ENCODE peak calls at places on chromosomes 16 and 17, in four cellular contexts. One of them, this sample, is unnamed.

GRCh38 chr16:309476-309875 is 26.5 kb downstream of the PDIA2 start:
- DNase-seq in HL-60: peak; percentile 30
- DNase-seq in GM12878: no peak
- DNase-seq in K562: no peak
- DNase-seq in this sample: no peak

GRCh38 chr16:21985524-21985923 is 15.4 kb downstream of the PDZD9 start:
- DNase-seq in HL-60: no peak
- DNase-seq in K562: no peak
- DNase-seq in GM12878: no peak
- DNase-seq in this sample: no peak

GRCh38 chr16:73399997-73400396 is 352.1 kb upstream of the ZFHX3 start:
- DNase-seq in GM12878: no peak
- DNase-seq in HL-60: no peak
- DNase-seq in K562: no peak
- DNase-seq in this sample: no peak

GRCh38 chr16:86597880-86598606 is 19.7 kb downstream of the FOXL1 start:
- DNase-seq in K562: peak; percentile 43
- DNase-seq in GM12878: no peak
- DNase-seq in HL-60: no peak
- DNase-seq in this sample: no peak

GRCh38 chr17:75991396-75991795 is 9.3 kb upstream of the CDK3 start:
- DNase-seq in GM12878: no peak
- DNase-seq in HL-60: no peak
- DNase-seq in K562: no peak
- DNase-seq in this sample: no peak

GRCh38 chr16:78170360-78170928 is 71.0 kb downstream of the WWOX start:
- DNase-seq in K562: no peak
- DNase-seq in HL-60: no peak
- DNase-seq in GM12878: no peak
- DNase-seq in this sample: no peak

GRCh38 chr17:58279016-58279671 is 1.6 kb downstream of the MPO start:
- DNase-seq in GM12878: no peak
- DNase-seq in HL-60: peak; percentile 57
- DNase-seq in K562: peak; percentile 39
- DNase-seq in this sample: no peak

GRCh38 chr17:12342609-12343248 is 322.1 kb downstream of the MAP2K4 start:
- DNase-seq in K562: peak; percentile 45
- DNase-seq in HL-60: peak; percentile 1
- DNase-seq in GM12878: no peak
- DNase-seq in this sample: peak; percentile 37

GRCh38 chr17:33750943-33751701 is 458.0 kb upstream of the ASIC2 start:
- DNase-seq in HL-60: peak; percentile 46
- DNase-seq in K562: peak; percentile 61
- DNase-seq in GM12878: peak; percentile 16
- DNase-seq in this sample: peak; percentile 15

GRCh38 chr17:64077409-64077808 is 52.5 kb downstream of the ERN1 start:
- DNase-seq in HL-60: peak; percentile 83
- DNase-seq in GM12878: no peak
- DNase-seq in K562: no peak
- DNase-seq in this sample: no peak

GRCh38 chr16:58026139-58026704 is 668 bp downstream of the MMP15 start:
- DNase-seq in GM12878: no peak
- DNase-seq in HL-60: no peak
- DNase-seq in K562: peak; percentile 52
- DNase-seq in this sample: no peak

GRCh38 chr16:12145918-12146317 is 169.4 kb downstream of the SNX29 start:
- DNase-seq in GM12878: no peak
- DNase-seq in HL-60: no peak
- DNase-seq in K562: no peak
- DNase-seq in this sample: no peak

GRCh38 chr17:76872221-76872873 is 4.1 kb downstream of the MGAT5B start:
- DNase-seq in K562: no peak
- DNase-seq in GM12878: no peak
- DNase-seq in HL-60: no peak
- DNase-seq in this sample: no peak

GRCh38 chr16:84785843-84786538 is 33.8 kb upstream of the CRISPLD2 start:
- DNase-seq in GM12878: no peak
- DNase-seq in HL-60: no peak
- DNase-seq in K562: no peak
- DNase-seq in this sample: no peak

GRCh38 chr16:88651276-88651988 is 579 bp upstream of the CYBA start:
- DNase-seq in GM12878: peak; percentile 92
- DNase-seq in HL-60: no peak
- DNase-seq in K562: peak; percentile 79
- DNase-seq in this sample: peak; percentile 99

GRCh38 chr16:25897677-25898076 is 205.9 kb downstream of the HS3ST4 start:
- DNase-seq in K562: no peak
- DNase-seq in GM12878: no peak
- DNase-seq in HL-60: no peak
- DNase-seq in this sample: no peak

GRCh38 chr16:49734330-49734729 is 121.6 kb downstream of the ZNF423 start:
- DNase-seq in HL-60: no peak
- DNase-seq in K562: no peak
- DNase-seq in GM12878: no peak
- DNase-seq in this sample: no peak

GRCh38 chr17:83073389-83074063 is 5.9 kb upstream of the METRNL start:
- DNase-seq in HL-60: no peak
- DNase-seq in K562: peak; percentile 92
- DNase-seq in GM12878: no peak
- DNase-seq in this sample: no peak

GRCh38 chr16:23071202-23072083 is 77.8 kb downstream of the USP31 start:
- DNase-seq in HL-60: no peak
- DNase-seq in GM12878: no peak
- DNase-seq in K562: no peak
- DNase-seq in this sample: no peak

GRCh38 chr17:8963017-8963416 is 2.5 kb downstream of the PIK3R5 start:
- DNase-seq in K562: no peak
- DNase-seq in GM12878: no peak
- DNase-seq in HL-60: no peak
- DNase-seq in this sample: no peak

GRCh38 chr17:51245535-51245934 is 14.3 kb downstream of the MBTD1 start:
- DNase-seq in K562: no peak
- DNase-seq in HL-60: no peak
- DNase-seq in GM12878: no peak
- DNase-seq in this sample: no peak

GRCh38 chr16:53415504-53415903 is 18.8 kb upstream of the RBL2 start:
- DNase-seq in GM12878: no peak
- DNase-seq in K562: no peak
- DNase-seq in HL-60: no peak
- DNase-seq in this sample: no peak

GRCh38 chr17:38551121-38551520 is 54.6 kb downstream of the SRCIN1 start:
- DNase-seq in HL-60: no peak
- DNase-seq in GM12878: no peak
- DNase-seq in K562: no peak
- DNase-seq in this sample: no peak

GRCh38 chr17:75830168-75831031 is 13.8 kb downstream of the UNC13D start:
- DNase-seq in HL-60: no peak
- DNase-seq in GM12878: no peak
- DNase-seq in K562: no peak
- DNase-seq in this sample: no peak

GRCh38 chr17:68771867-68772515 is 170.8 kb upstream of the FAM20A start:
- DNase-seq in GM12878: no peak
- DNase-seq in K562: peak; percentile 14
- DNase-seq in HL-60: peak; percentile 26
- DNase-seq in this sample: no peak

GRCh38 chr17:47077576-47077975 is 98.5 kb upstream of the RPRML start:
- DNase-seq in GM12878: no peak
- DNase-seq in K562: no peak
- DNase-seq in HL-60: no peak
- DNase-seq in this sample: no peak

GRCh38 chr16:1530883-1531637 is 2.4 kb upstream of the TMEM204 start:
- DNase-seq in K562: no peak
- DNase-seq in GM12878: no peak
- DNase-seq in HL-60: no peak
- DNase-seq in this sample: no peak

GRCh38 chr16:50711862-50712567 is 18.6 kb downstream of the NOD2 start:
- DNase-seq in K562: no peak
- DNase-seq in HL-60: no peak
- DNase-seq in GM12878: no peak
- DNase-seq in this sample: no peak

DNA sequence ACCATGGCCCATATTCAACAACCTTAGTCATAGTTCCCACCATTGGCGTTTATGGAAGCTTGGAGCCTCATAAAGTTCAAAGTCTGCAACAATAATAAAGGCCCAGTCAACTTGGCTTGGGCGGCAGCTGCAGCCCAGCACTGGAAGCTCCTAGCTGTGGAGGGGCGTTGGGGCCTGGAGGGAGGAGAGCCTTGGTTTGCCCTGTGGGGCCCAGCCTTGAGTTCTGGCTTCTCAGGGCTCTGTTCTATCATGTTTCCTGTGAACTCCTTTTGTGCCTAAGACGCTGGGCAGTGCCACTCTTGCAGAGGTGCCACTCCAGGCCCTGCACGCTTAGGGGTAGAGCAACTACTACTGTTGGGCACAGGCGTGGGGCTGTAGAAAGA is 927 bp upstream of the ENGASE start:
- DNase-seq in GM12878: no peak
- DNase-seq in K562: no peak
- DNase-seq in HL-60: no peak
- DNase-seq in this sample: no peak
- TF ChIP-seq POLR2AphosphoS5 in GM12878: no peak
- TF ChIP-seq POLR2AphosphoS5 in K562: no peak
- TF ChIP-seq POLR2AphosphoS5 in HL-60: no peak
- TF ChIP-seq POLR2AphosphoS5 in this sample: no peak

GRCh38 chr17:883586-883962 is 96.0 kb downstream of the NXN start:
- DNase-seq in HL-60: no peak
- DNase-seq in K562: no peak
- DNase-seq in GM12878: no peak
- DNase-seq in this sample: no peak

GRCh38 chr17:885971-886571 is 93.5 kb downstream of the NXN start:
- DNase-seq in GM12878: no peak
- DNase-seq in HL-60: no peak
- DNase-seq in K562: no peak
- DNase-seq in this sample: no peak

GRCh38 chr17:880871-881269 is 98.7 kb downstream of the NXN start:
- DNase-seq in HL-60: no peak
- DNase-seq in GM12878: no peak
- DNase-seq in K562: no peak
- DNase-seq in this sample: no peak

GRCh38 chr17:880074-880870 is 98.1 kb downstream of the MRM3 start:
- DNase-seq in HL-60: no peak
- DNase-seq in GM12878: no peak
- DNase-seq in K562: no peak
- DNase-seq in this sample: no peak

DNA sequence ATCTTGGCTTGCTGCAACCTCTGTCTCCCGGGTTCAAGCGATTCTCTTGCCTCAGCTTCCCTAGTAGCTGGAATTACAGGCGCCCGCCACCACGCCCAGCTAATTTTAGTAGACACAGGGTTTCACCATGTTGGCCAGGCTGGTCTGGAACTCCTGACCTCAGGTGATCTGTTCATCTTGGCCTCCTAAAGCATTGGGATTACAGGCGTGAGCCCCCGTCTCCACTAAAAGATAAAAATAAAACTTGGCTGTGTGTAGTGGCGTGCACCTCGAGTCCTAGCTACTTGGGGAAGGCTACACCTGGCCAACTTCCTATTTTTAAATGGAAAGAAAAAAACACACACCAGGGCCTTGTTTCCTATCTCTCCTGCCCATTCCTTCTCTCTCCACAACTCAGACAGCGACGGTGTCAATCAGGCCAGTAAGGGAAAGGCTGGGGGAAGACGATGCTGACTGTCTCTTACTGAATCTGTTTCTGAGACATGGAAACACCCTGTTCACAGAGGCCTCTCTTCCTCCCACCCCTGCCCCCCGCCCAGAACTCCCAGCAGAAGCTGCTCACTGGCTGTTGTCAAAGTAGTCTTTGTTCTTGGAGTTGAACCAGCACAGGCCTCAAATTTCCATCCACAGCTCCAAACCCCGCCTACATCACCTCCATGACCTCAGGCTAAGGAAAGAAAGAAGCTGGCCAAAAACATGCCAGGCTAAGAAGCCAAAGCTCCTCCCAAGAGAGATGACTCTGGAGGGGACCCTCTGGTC is 96.6 kb downstream of the NXN start:
- DNase-seq in HL-60: no peak
- DNase-seq in GM12878: no peak
- DNase-seq in K562: no peak
- DNase-seq in this sample: no peak
- TF ChIP-seq SPI1 in HL-60: no peak
- TF ChIP-seq SPI1 in GM12878: no peak
- TF ChIP-seq SPI1 in K562: no peak
- TF ChIP-seq SPI1 in this sample: no peak

DNA sequence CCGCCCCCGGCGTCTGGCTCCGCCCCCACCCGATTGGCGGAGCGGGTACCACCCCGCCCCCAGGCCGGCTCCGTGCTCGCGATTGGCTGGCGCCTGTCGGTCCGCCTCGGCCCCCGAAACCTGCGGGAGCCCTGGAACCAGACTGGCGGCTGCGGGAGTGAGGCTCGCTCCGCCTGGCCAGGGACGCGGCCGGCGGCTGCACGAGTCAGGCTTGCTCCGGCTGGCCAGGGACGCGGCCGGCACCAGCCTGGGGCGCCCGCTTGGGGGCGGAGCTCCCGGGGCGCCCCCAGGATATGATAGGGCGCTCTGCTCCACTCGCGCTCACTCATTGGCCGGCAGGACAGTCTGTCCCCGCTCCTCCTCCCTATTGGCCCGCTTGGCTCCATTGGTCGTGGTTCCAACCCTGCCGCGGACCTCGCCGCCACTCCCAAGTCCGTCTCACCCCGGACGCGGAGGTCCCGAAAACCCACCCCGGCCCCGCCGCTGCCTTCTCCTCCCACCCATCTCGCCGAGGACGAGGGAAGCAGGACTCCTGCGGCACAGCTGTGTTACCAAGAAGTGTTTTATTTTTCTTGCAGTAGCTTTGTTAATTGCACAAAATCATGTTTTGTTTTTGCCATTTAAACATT is 340 bp upstream of the ROGDI start:
- DNase-seq in K562: peak; percentile 96
- DNase-seq in HL-60: peak; percentile 94
- DNase-seq in GM12878: peak; percentile 47
- DNase-seq in this sample: peak; percentile 99
- TF ChIP-seq POLR2AphosphoS5 in K562: peak; percentile 38
- TF ChIP-seq POLR2AphosphoS5 in HL-60: peak; percentile 55
- TF ChIP-seq POLR2AphosphoS5 in GM12878: no peak
- TF ChIP-seq POLR2AphosphoS5 in this sample: no peak

DNA sequence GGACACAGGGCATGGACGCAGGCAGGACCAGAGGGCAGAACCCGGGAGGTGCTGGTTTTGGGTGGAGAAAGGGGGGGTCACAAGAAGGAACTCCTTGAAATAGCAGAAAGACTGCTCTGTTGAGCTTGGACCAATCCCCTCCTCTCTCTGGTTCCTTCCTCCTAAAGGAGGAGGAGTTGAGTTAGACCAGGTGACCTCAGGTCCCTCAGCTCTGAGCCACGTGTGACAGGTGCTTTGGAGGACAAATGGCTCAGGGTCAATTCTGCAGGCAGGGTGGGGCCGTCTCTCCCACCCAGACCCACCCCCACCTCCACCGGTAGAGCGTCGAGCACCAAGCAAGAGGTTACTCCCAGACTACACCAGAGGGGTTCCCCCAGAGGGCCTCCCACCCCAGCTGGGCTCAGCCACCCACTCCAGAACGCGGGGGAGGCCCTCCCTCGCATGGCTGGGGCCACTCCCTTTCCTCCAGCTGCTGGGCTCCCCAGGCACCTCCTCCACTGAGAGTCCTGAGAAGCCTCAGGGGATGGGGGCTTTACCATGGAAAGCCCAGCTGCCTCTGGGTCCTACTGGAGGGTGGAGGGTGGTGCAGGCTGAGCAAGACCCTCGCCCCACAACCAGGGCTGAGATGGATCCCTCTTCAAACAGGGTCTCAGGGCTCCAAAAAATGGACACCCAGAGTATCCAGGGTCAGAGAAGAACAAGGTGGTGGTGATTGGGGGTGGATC is 7.7 kb downstream of the MYO1C start:
- DNase-seq in GM12878: peak; percentile 43
- DNase-seq in HL-60: no peak
- DNase-seq in K562: peak; percentile 67
- DNase-seq in this sample: peak; percentile 75
- TF ChIP-seq SPI1 in GM12878: no peak
- TF ChIP-seq SPI1 in HL-60: no peak
- TF ChIP-seq SPI1 in K562: no peak
- TF ChIP-seq SPI1 in this sample: no peak

This sample was measured in GM12891.